ENCODE peak calls at places on chromosomes 1 and 21, in nine cellular contexts. One of them, this sample, is unnamed.

GRCh38 chr1:42419449-42419848 is 36.4 kb downstream of the ZMYND12 start:
- DNase-seq in NCI-H748 treated with DMSO at 0.1 percent for 48 hours: no peak
- DNase-seq in HuH-7: no peak
- DNase-seq in GM19239: no peak
- DNase-seq in MCF 10A: no peak
- DNase-seq in GM23248: peak
- DNase-seq in A549: no peak
- DNase-seq in H54: no peak
- DNase-seq in SW 1271: no peak
- DNase-seq in this sample: peak

GRCh38 chr1:115184951-115185331 is 95.6 kb upstream of the TSPAN2 start:
- DNase-seq in NCI-H748 treated with DMSO at 0.1 percent for 48 hours: no peak
- DNase-seq in HuH-7: no peak
- DNase-seq in GM19239: no peak
- DNase-seq in MCF 10A: peak
- DNase-seq in GM23248: peak
- DNase-seq in A549: no peak
- DNase-seq in H54: peak
- DNase-seq in SW 1271: no peak
- DNase-seq in this sample: peak

GRCh38 chr1:186212574-186213224 is 162.4 kb downstream of the TPR start:
- DNase-seq in NCI-H748 treated with DMSO at 0.1 percent for 48 hours: peak
- DNase-seq in HuH-7: peak
- DNase-seq in GM19239: peak
- DNase-seq in MCF 10A: peak
- DNase-seq in GM23248: peak
- DNase-seq in A549: peak
- DNase-seq in H54: peak
- DNase-seq in SW 1271: peak
- DNase-seq in this sample: peak

GRCh38 chr1:38817958-38818705 is 41.4 kb downstream of the RRAGC start:
- DNase-seq in NCI-H748 treated with DMSO at 0.1 percent for 48 hours: no peak
- DNase-seq in HuH-7: peak
- DNase-seq in GM19239: peak
- DNase-seq in MCF 10A: no peak
- DNase-seq in GM23248: peak
- DNase-seq in A549: peak
- DNase-seq in H54: no peak
- DNase-seq in SW 1271: no peak
- DNase-seq in this sample: no peak

GRCh38 chr1:231241751-231242150 is 739 bp downstream of the GNPAT start:
- DNase-seq in NCI-H748 treated with DMSO at 0.1 percent for 48 hours: no peak
- DNase-seq in HuH-7: peak
- DNase-seq in GM19239: no peak
- DNase-seq in MCF 10A: peak
- DNase-seq in GM23248: peak
- DNase-seq in A549: peak
- DNase-seq in H54: peak
- DNase-seq in SW 1271: no peak
- DNase-seq in this sample: peak

GRCh38 chr21:27700974-27701614 is 734.2 kb upstream of the ADAMTS5 start:
- DNase-seq in NCI-H748 treated with DMSO at 0.1 percent for 48 hours: peak
- DNase-seq in HuH-7: peak
- DNase-seq in GM19239: no peak
- DNase-seq in MCF 10A: peak
- DNase-seq in GM23248: peak
- DNase-seq in A549: peak
- DNase-seq in H54: peak
- DNase-seq in SW 1271: peak
- DNase-seq in this sample: peak

GRCh38 chr1:212928323-212929281 is 21.7 kb upstream of the VASH2 start:
- DNase-seq in NCI-H748 treated with DMSO at 0.1 percent for 48 hours: no peak
- DNase-seq in HuH-7: no peak
- DNase-seq in GM19239: no peak
- DNase-seq in MCF 10A: no peak
- DNase-seq in GM23248: peak
- DNase-seq in A549: no peak
- DNase-seq in H54: no peak
- DNase-seq in SW 1271: no peak
- DNase-seq in this sample: no peak

GRCh38 chr1:32876341-32877210 is 5.9 kb upstream of the FNDC5 start:
- DNase-seq in NCI-H748 treated with DMSO at 0.1 percent for 48 hours: peak
- DNase-seq in HuH-7: peak
- DNase-seq in GM19239: peak
- DNase-seq in MCF 10A: peak
- DNase-seq in GM23248: peak
- DNase-seq in A549: peak
- DNase-seq in H54: peak
- DNase-seq in SW 1271: peak
- DNase-seq in this sample: peak

GRCh38 chr1:5938068-5938740 is 54.0 kb downstream of the NPHP4 start:
- DNase-seq in NCI-H748 treated with DMSO at 0.1 percent for 48 hours: no peak
- DNase-seq in HuH-7: no peak
- DNase-seq in GM19239: no peak
- DNase-seq in MCF 10A: no peak
- DNase-seq in GM23248: peak
- DNase-seq in A549: no peak
- DNase-seq in H54: no peak
- DNase-seq in SW 1271: no peak
- DNase-seq in this sample: peak

GRCh38 chr1:84377480-84378095 is 20.7 kb upstream of the DNASE2B start:
- DNase-seq in NCI-H748 treated with DMSO at 0.1 percent for 48 hours: no peak
- DNase-seq in HuH-7: no peak
- DNase-seq in GM19239: no peak
- DNase-seq in MCF 10A: peak
- DNase-seq in GM23248: peak
- DNase-seq in A549: no peak
- DNase-seq in H54: no peak
- DNase-seq in SW 1271: no peak
- DNase-seq in this sample: peak

GRCh38 chr1:169148472-169149252 is 42.2 kb downstream of the ATP1B1 start:
- DNase-seq in NCI-H748 treated with DMSO at 0.1 percent for 48 hours: no peak
- DNase-seq in HuH-7: peak
- DNase-seq in GM19239: peak
- DNase-seq in MCF 10A: no peak
- DNase-seq in GM23248: no peak
- DNase-seq in A549: peak
- DNase-seq in H54: no peak
- DNase-seq in SW 1271: no peak
- DNase-seq in this sample: no peak

GRCh38 chr1:219621047-219621786 is 8.3 kb upstream of the ZC3H11B start:
- DNase-seq in NCI-H748 treated with DMSO at 0.1 percent for 48 hours: no peak
- DNase-seq in HuH-7: no peak
- DNase-seq in GM19239: no peak
- DNase-seq in MCF 10A: peak
- DNase-seq in GM23248: no peak
- DNase-seq in A549: no peak
- DNase-seq in H54: no peak
- DNase-seq in SW 1271: no peak
- DNase-seq in this sample: no peak

GRCh38 chr21:26818911-26819310 is 26.3 kb downstream of the ADAMTS1 start:
- DNase-seq in NCI-H748 treated with DMSO at 0.1 percent for 48 hours: no peak
- DNase-seq in HuH-7: no peak
- DNase-seq in GM19239: no peak
- DNase-seq in MCF 10A: no peak
- DNase-seq in GM23248: no peak
- DNase-seq in A549: no peak
- DNase-seq in H54: no peak
- DNase-seq in SW 1271: no peak
- DNase-seq in this sample: no peak

GRCh38 chr1:25082216-25082899 is 149.9 kb downstream of the SYF2 start:
- DNase-seq in NCI-H748 treated with DMSO at 0.1 percent for 48 hours: no peak
- DNase-seq in HuH-7: no peak
- DNase-seq in GM19239: no peak
- DNase-seq in MCF 10A: no peak
- DNase-seq in GM23248: peak
- DNase-seq in A549: no peak
- DNase-seq in H54: peak
- DNase-seq in SW 1271: no peak
- DNase-seq in this sample: no peak

GRCh38 chr1:154712166-154712838 is 104.3 kb upstream of the ADAR start:
- DNase-seq in NCI-H748 treated with DMSO at 0.1 percent for 48 hours: no peak
- DNase-seq in HuH-7: no peak
- DNase-seq in GM19239: no peak
- DNase-seq in MCF 10A: no peak
- DNase-seq in GM23248: no peak
- DNase-seq in A549: no peak
- DNase-seq in H54: no peak
- DNase-seq in SW 1271: no peak
- DNase-seq in this sample: no peak

GRCh38 chr1:201113451-201114244 is 1.4 kb upstream of the CACNA1S start:
- DNase-seq in NCI-H748 treated with DMSO at 0.1 percent for 48 hours: no peak
- DNase-seq in HuH-7: no peak
- DNase-seq in GM19239: no peak
- DNase-seq in MCF 10A: no peak
- DNase-seq in GM23248: no peak
- DNase-seq in A549: no peak
- DNase-seq in H54: no peak
- DNase-seq in SW 1271: no peak
- DNase-seq in this sample: no peak

This sample was measured in fibroblast of mammary gland.